ENCODE peak calls at places on chromosomes 16 and 17, in nine cellular contexts. V is ovary; D is CD8-positive, alpha-beta T cell; N is AG10803; T is cardiac fibroblast; E is mucosa of descending colon; O is MM.1S; A is retinal pigment epithelial cell; F is body of pancreas. R is an unnamed sample.

GRCh38 chr17:80006339-80006720 is 29.3 kb downstream of the TBC1D16 start:
- DNase-seq in V (no peak), D (no peak), N (no peak), T (no peak), E (no peak), O (no peak), A (no peak), F (no peak), R (no peak)

GRCh38 chr17:50618941-50619340 is 15.7 kb upstream of the ABCC3 start:
- DNase-seq in V (no peak), D (no peak), N (no peak), T (no peak), E (no peak), O (no peak), A (no peak), F (no peak), R (no peak)

GRCh38 chr16:4968879-4969278 is 10.7 kb downstream of the SEC14L5 start:
- DNase-seq in V (no peak), D (no peak), N (no peak), T (no peak), E (no peak), O (no peak), A (no peak), F (no peak), R (no peak)

GRCh38 chr16:17945080-17945601 is 391.4 kb downstream of the NPIPA8 start:
- DNase-seq in V (no peak), D (no peak), N (peak; percentile 6), T (no peak), E (no peak), O (no peak), A (no peak), F (no peak), R (no peak)

GRCh38 chr17:37797206-37797605 is 52.3 kb upstream of the HNF1B start:
- DNase-seq in V (no peak), D (no peak), N (peak; percentile 87), T (peak; percentile 26), E (no peak), O (no peak), A (no peak), F (no peak), R (peak; percentile 21)

GRCh38 chr17:694239-694638 is 20.4 kb downstream of the VPS53 start:
- DNase-seq in V (no peak), D (no peak), N (peak; percentile 99), T (peak; percentile 83), E (no peak), O (no peak), A (peak; percentile 85), F (peak; percentile 2), R (peak; percentile 96)

GRCh38 chr17:38734235-38734633 is 4.1 kb downstream of the CISD3 start:
- DNase-seq in V (no peak), D (no peak), N (no peak), T (no peak), E (no peak), O (no peak), A (no peak), F (no peak), R (no peak)

GRCh38 chr16:4369006-4369766 is 2.5 kb upstream of the VASN start:
- DNase-seq in V (no peak), D (no peak), N (peak; percentile 58), T (no peak), E (no peak), O (no peak), A (no peak), F (no peak), R (no peak)

DNA sequence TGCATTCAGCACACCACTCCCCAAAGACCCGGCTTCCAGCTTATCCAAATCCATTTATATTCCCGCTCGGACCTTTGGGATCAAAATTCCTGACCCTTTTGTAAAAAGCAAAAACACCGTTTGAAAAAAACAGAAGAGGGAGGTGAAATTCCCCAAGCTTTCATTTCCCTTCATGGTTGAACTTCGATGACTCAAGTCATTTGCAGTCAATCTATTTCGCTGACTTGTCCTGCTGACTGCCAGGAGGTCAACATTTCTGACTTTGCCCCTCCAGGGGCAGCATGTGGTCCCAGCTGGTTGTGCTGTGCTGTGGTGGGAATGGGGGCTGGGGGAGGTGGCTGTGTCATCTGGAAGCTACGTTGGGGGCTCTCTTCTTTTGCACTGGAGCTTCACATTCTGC is 87.5 kb upstream of the IRX3 start:
- DNase-seq in V (no peak), D (no peak), N (no peak), T (no peak), E (no peak), O (no peak), A (no peak), F (no peak), R (peak; percentile 30)
- H3K4me3 ChIP-seq in V (no peak overlapping the region), D (no peak overlapping the region), N (peak overlapping the region; percentile 49), T (peak overlapping the region; percentile 37), E (no peak overlapping the region), O (no peak overlapping the region), A (peak overlapping the region; percentile 22), F (no peak overlapping the region), R (peak overlapping the region; percentile 46)

GRCh38 chr16:28823291-28823718 is 506 bp downstream of the ATXN2L start:
- DNase-seq in V (no peak), D (peak; percentile 55), N (no peak), T (no peak), E (no peak), O (no peak), A (no peak), F (no peak), R (no peak)

GRCh38 chr16:28821874-28822519 is 802 bp upstream of the ATXN2L start:
- DNase-seq in V (no peak), D (no peak), N (no peak), T (no peak), E (no peak), O (no peak), A (no peak), F (no peak), R (no peak)

GRCh38 chr16:28822520-28823290 is at the start of gene ATXN2L:
- DNase-seq in V (peak; percentile 93), D (peak; percentile 96), N (peak; percentile 97), T (peak; percentile 98), E (peak; percentile 94), O (peak; percentile 97), A (peak; percentile 88), F (peak; percentile 93), R (peak; percentile 95)

GRCh38 chr16:28824548-28824973 is 1.8 kb downstream of the ATXN2L start:
- DNase-seq in V (no peak), D (no peak), N (no peak), T (no peak), E (no peak), O (no peak), A (no peak), F (no peak), R (no peak)

DNA sequence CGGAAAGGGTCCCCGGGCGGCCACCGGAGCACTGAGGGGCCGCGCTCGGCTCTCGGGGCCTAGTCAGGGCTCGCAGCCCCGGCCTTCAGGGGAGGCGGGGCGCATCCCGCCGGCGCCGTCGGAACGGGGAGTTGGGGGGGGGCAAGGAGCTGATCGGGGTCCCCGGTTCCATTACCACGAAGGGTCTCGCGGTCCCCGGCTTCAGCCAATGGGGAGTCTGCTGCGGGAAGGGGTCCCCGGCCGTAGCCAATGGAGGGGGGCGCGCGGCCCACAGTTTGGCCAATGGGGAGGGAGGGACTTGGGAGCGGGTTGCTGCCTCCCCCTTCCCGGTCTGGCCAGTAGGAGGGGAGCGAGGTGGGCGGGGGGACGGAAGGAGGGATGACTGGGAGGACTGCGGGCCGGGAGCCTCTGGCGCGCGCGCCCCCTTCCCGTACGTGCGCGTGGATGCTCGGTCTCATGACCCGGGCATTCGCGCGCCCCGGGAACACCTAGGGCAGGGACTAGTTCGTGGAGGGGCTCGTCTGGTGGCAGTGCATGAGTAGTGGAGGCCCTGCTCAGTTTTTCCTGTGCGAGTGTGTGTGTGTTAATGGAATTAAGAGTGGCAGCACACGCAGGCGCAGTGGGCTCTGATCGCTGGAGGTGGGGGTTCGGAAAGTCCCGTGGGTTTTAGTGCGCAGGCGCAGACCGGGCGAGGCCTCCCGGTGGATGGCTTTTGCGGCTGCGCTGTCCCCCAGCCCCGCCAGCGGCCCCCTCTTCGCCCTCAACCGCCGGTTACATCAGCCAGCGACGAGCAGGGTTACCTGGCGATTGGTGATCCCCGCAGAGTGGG is 1.1 kb downstream of the ATXN2L start:
- DNase-seq in V (peak; percentile 98), D (peak; percentile 97), N (peak; percentile 98), T (peak; percentile 99), E (peak; percentile 94), O (peak; percentile 94), A (peak; percentile 93), F (peak; percentile 95), R (peak; percentile 96)
- TF ChIP-seq CTCF in V (no peak), D (peak; percentile 21), N (peak; percentile 24), T (no peak), E (peak; percentile 18), O (peak; percentile 17), A (no peak), F (peak; percentile 49), R (no peak)

GRCh38 chr16:9004183-9004582 is 40.5 kb upstream of the USP7 start:
- DNase-seq in V (no peak), D (no peak), N (no peak), T (no peak), E (peak; percentile 36), O (no peak), A (no peak), F (no peak), R (no peak)

GRCh38 chr16:9007177-9007794 is 43.6 kb upstream of the USP7 start:
- DNase-seq in V (no peak), D (no peak), N (peak; percentile 8), T (peak; percentile 18), E (no peak), O (no peak), A (no peak), F (no peak), R (peak; percentile 23)

GRCh38 chr16:9012848-9013507 is 49.3 kb upstream of the USP7 start:
- DNase-seq in V (no peak), D (no peak), N (no peak), T (peak; percentile 10), E (no peak), O (no peak), A (no peak), F (no peak), R (no peak)

GRCh38 chr16:9012330-9012729 is 48.6 kb upstream of the USP7 start:
- DNase-seq in V (no peak), D (no peak), N (no peak), T (no peak), E (no peak), O (no peak), A (no peak), F (no peak), R (no peak)

DNA sequence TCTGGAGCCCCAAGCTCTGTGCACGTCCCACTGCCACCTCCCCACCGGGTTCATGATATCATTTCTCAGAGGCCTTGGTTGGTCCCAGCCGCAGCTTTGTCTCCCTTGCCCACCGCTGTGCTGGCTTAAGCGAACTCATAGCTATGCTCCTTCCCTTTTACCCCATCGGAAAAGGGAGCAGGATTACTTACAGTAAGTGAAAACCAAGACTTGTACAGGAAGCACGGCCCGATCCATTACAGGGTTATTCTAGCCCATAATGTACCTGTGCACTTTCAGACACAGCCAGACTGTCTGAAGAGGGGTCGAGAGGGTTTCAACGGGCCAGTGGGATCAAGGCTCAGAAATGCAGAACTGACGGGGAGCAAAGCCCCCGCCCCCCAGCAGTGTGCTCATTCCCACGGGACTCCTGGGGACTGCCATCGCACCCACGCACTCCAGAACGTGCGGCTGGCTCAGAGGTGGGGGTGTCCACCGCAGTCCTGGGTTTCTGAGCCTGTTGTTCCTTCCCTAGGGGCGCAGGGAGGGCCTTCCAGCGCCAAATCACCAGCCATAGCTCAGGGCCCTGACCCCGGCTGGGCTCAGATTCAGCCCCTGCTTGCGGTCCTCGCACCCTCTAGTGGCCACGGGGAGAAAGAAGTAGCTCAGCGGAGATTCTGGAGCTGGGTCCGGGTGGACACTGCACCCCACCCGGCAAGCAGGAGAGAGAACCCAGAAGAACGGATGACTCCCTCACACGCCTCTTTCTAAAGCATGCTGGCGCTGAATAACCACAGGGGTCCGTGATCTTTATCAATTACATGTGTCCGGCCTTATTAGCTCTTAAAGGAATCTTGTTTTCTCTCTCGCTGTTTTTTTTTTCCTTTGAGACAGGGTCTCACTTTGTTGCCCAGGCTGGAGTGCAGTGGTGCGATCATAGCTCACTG is 44.9 kb upstream of the USP7 start:
- DNase-seq in V (peak; percentile 68), D (peak; percentile 63), N (peak; percentile 54), T (peak; percentile 74), E (peak; percentile 89), O (peak; percentile 62), A (peak; percentile 21), F (peak; percentile 75), R (peak; percentile 67)
- H3K4me3 ChIP-seq in V (peak overlapping the region; percentile 19), D (no peak overlapping the region), N (peak overlapping the region; percentile 40), T (peak overlapping the region; percentile 30), E (no peak overlapping the region), O (peak overlapping the region; percentile 38), A (peak overlapping the region; percentile 36), F (no peak overlapping the region), R (peak overlapping the region; percentile 39)

GRCh38 chr17:61583242-61583641 is 7.8 kb downstream of the NACA2 start:
- DNase-seq in V (no peak), D (no peak), N (peak; percentile 77), T (peak; percentile 52), E (no peak), O (peak; percentile 58), A (peak; percentile 9), F (no peak), R (peak; percentile 56)
- TF ChIP-seq CTCF in V (no peak), D (peak; percentile 19), N (peak; percentile 59), T (peak; percentile 34), E (no peak), O (peak; percentile 42), A (peak; percentile 39), F (peak; percentile 26), R (peak; percentile 21)

R was measured in fibroblast of the aortic adventitia.